ENCODE peak calls at places on chromosomes 1 and 21, in five cellular contexts. U is WTC11; V is H1; O is activated CD8-positive, alpha-beta T cell treated with anti-CD3 and anti-CD28 coated beads for 36 hours; P is osteoblast. J is an unnamed sample.

GRCh38 chr1:157001304-157001703 is 44.2 kb downstream of the ARHGEF11 start:
- DNase-seq in U (no peak), V (no peak), O (no peak), P (no peak), J (no peak)

GRCh38 chr21:39386194-39386593 is 37.3 kb upstream of the HMGN1 start:
- DNase-seq in U (no peak), V (no peak), O (no peak), P (no peak), J (no peak)

GRCh38 chr1:1259948-1260614 is 13.6 kb upstream of the C1QTNF12 start:
- DNase-seq in U (no peak), V (no peak), O (no peak), P (no peak), J (no peak)

GRCh38 chr1:169456029-169456428 is 28.8 kb upstream of the CCDC181 start:
- DNase-seq in U (no peak), V (no peak), O (no peak), P (no peak), J (no peak)

GRCh38 chr1:5949074-5949760 is 43.0 kb downstream of the NPHP4 start:
- DNase-seq in U (no peak), V (no peak), O (no peak), P (peak; percentile 47), J (peak; percentile 16)

GRCh38 chr1:117339866-117340357 is 27.3 kb upstream of the MAN1A2 start:
- DNase-seq in U (no peak), V (no peak), O (peak; percentile 30), P (no peak), J (no peak)

GRCh38 chr1:94543893-94544635 is 2.5 kb upstream of the F3 start:
- DNase-seq in U (no peak), V (no peak), O (no peak), P (peak; percentile 66), J (no peak)

GRCh38 chr21:26835027-26835713 is 10.0 kb downstream of the ADAMTS1 start:
- DNase-seq in U (no peak), V (no peak), O (no peak), P (peak; percentile 22), J (no peak)

GRCh38 chr1:109361114-109361513 is 36.6 kb downstream of the SORT1 start:
- DNase-seq in U (no peak), V (no peak), O (no peak), P (no peak), J (no peak)

GRCh38 chr1:184843732-184844495 is 89.3 kb upstream of the EDEM3 start:
- DNase-seq in U (no peak), V (no peak), O (peak; percentile 70), P (no peak), J (no peak)

GRCh38 chr21:37862536-37862935 is 53.7 kb downstream of the KCNJ6 start:
- DNase-seq in U (no peak), V (no peak), O (no peak), P (no peak), J (peak; percentile 65)

GRCh38 chr1:34147301-34147700 is 17.7 kb downstream of the CSMD2 start:
- DNase-seq in U (no peak), V (no peak), O (no peak), P (no peak), J (no peak)

GRCh38 chr1:107867422-107867821 is 97.6 kb downstream of the VAV3 start:
- DNase-seq in U (peak; percentile 70), V (peak; percentile 80), O (no peak), P (no peak), J (peak; percentile 56)

GRCh38 chr21:36807421-36808004 is 108.6 kb downstream of the SIM2 start:
- DNase-seq in U (no peak), V (no peak), O (no peak), P (no peak), J (no peak)

GRCh38 chr1:226108935-226109828 is 46.7 kb downstream of the H3-3A start:
- DNase-seq in U (no peak), V (no peak), O (no peak), P (peak; percentile 97), J (no peak)

GRCh38 chr1:183583466-183583865 is 6.8 kb downstream of the NCF2 start:
- DNase-seq in U (no peak), V (no peak), O (no peak), P (no peak), J (no peak)

GRCh38 chr1:184366992-184367391 is 19.8 kb upstream of the C1orf21 start:
- DNase-seq in U (no peak), V (no peak), O (no peak), P (peak; percentile 74), J (no peak)

GRCh38 chr21:38668067-38668466 is 137.7 kb upstream of the ETS2 start:
- DNase-seq in U (no peak), V (no peak), O (no peak), P (no peak), J (no peak)

GRCh38 chr1:210750468-210750867 is 383.5 kb downstream of the KCNH1 start:
- DNase-seq in U (no peak), V (no peak), O (no peak), P (no peak), J (no peak)

GRCh38 chr1:179025125-179025974 is at the start of gene FAM20B:
- DNase-seq in U (peak; percentile 95), V (peak; percentile 82), O (peak; percentile 91), P (peak; percentile 99), J (peak; percentile 96)

GRCh38 chr1:177209357-177209756 is 38.6 kb downstream of the BRINP2 start:
- DNase-seq in U (no peak), V (no peak), O (no peak), P (peak; percentile 86), J (peak; percentile 28)

GRCh38 chr1:200889571-200889970 is 5.1 kb upstream of the INAVA start:
- DNase-seq in U (no peak), V (no peak), O (peak; percentile 74), P (no peak), J (no peak)

GRCh38 chr21:45098867-45099266 is 24.5 kb downstream of the ADARB1 start:
- DNase-seq in U (no peak), V (no peak), O (no peak), P (no peak), J (peak; percentile 45)

GRCh38 chr1:156559797-156560112 is 12.6 kb downstream of the IQGAP3 start:
- DNase-seq in U (no peak), V (no peak), O (no peak), P (no peak), J (no peak)

GRCh38 chr1:184791199-184791935 is 36.7 kb upstream of the EDEM3 start:
- DNase-seq in U (no peak), V (no peak), O (no peak), P (peak; percentile 56), J (no peak)